ENCODE peak calls at places on chromosome 3, in eight cellular contexts. One of them, this sample, is unnamed.

GRCh38 chr3:59809750-59810444 is 760.1 kb upstream of the CFAP20DC start:
- DNase-seq in BE2C: peak; percentile 20
- DNase-seq in MCF 10A: peak; percentile 33
- DNase-seq in astrocyte of the spinal cord: peak; percentile 54
- DNase-seq in foreskin fibroblast: peak; percentile 61
- DNase-seq in RWPE1: peak; percentile 20
- DNase-seq in HFF-Myc: peak; percentile 37
- DNase-seq in fibroblast of the aortic adventitia: peak; percentile 61
- DNase-seq in this sample: no peak

GRCh38 chr3:29605845-29606244 is 325.0 kb downstream of the RBMS3 start:
- DNase-seq in BE2C: no peak
- DNase-seq in foreskin fibroblast: peak; percentile 52
- DNase-seq in astrocyte of the spinal cord: peak; percentile 49
- DNase-seq in MCF 10A: peak; percentile 34
- DNase-seq in RWPE1: no peak
- DNase-seq in HFF-Myc: no peak
- DNase-seq in fibroblast of the aortic adventitia: peak; percentile 83
- DNase-seq in this sample: peak; percentile 37

GRCh38 chr3:40550168-40550567 is 25.4 kb downstream of the ZNF621 start:
- DNase-seq in MCF 10A: peak; percentile 13
- DNase-seq in fibroblast of the aortic adventitia: peak; percentile 31
- DNase-seq in foreskin fibroblast: peak; percentile 40
- DNase-seq in astrocyte of the spinal cord: no peak
- DNase-seq in BE2C: no peak
- DNase-seq in HFF-Myc: no peak
- DNase-seq in RWPE1: no peak
- DNase-seq in this sample: no peak

GRCh38 chr3:156010829-156011228 is 109.5 kb upstream of the KCNAB1 start:
- DNase-seq in fibroblast of the aortic adventitia: no peak
- DNase-seq in HFF-Myc: no peak
- DNase-seq in RWPE1: peak; percentile 20
- DNase-seq in foreskin fibroblast: peak; percentile 17
- DNase-seq in MCF 10A: peak; percentile 53
- DNase-seq in BE2C: peak; percentile 16
- DNase-seq in astrocyte of the spinal cord: no peak
- DNase-seq in this sample: no peak

GRCh38 chr3:66113542-66113941 is 74.8 kb upstream of the MAGI1 start:
- DNase-seq in astrocyte of the spinal cord: no peak
- DNase-seq in MCF 10A: no peak
- DNase-seq in fibroblast of the aortic adventitia: no peak
- DNase-seq in BE2C: no peak
- DNase-seq in RWPE1: no peak
- DNase-seq in foreskin fibroblast: no peak
- DNase-seq in HFF-Myc: no peak
- DNase-seq in this sample: peak; percentile 27

GRCh38 chr3:71972031-71972430 is 187.1 kb upstream of the PROK2 start:
- DNase-seq in MCF 10A: peak; percentile 89
- DNase-seq in HFF-Myc: no peak
- DNase-seq in foreskin fibroblast: peak; percentile 81
- DNase-seq in RWPE1: peak; percentile 17
- DNase-seq in BE2C: peak; percentile 60
- DNase-seq in astrocyte of the spinal cord: no peak
- DNase-seq in fibroblast of the aortic adventitia: peak; percentile 32
- DNase-seq in this sample: peak; percentile 70

GRCh38 chr3:175940881-175941280 is 1081.7 kb downstream of the NAALADL2 start:
- DNase-seq in astrocyte of the spinal cord: no peak
- DNase-seq in RWPE1: no peak
- DNase-seq in HFF-Myc: no peak
- DNase-seq in MCF 10A: no peak
- DNase-seq in fibroblast of the aortic adventitia: no peak
- DNase-seq in foreskin fibroblast: no peak
- DNase-seq in BE2C: peak; percentile 58
- DNase-seq in this sample: no peak

GRCh38 chr3:110027446-110027845 is 690.1 kb upstream of the DPPA4 start:
- DNase-seq in fibroblast of the aortic adventitia: peak; percentile 42
- DNase-seq in MCF 10A: peak; percentile 69
- DNase-seq in HFF-Myc: no peak
- DNase-seq in astrocyte of the spinal cord: peak; percentile 82
- DNase-seq in RWPE1: peak; percentile 18
- DNase-seq in foreskin fibroblast: peak; percentile 69
- DNase-seq in BE2C: no peak
- DNase-seq in this sample: peak; percentile 74

GRCh38 chr3:36447063-36447462 is 66.8 kb downstream of the STAC start:
- DNase-seq in BE2C: no peak
- DNase-seq in HFF-Myc: no peak
- DNase-seq in RWPE1: no peak
- DNase-seq in foreskin fibroblast: peak; percentile 28
- DNase-seq in MCF 10A: peak; percentile 2
- DNase-seq in fibroblast of the aortic adventitia: no peak
- DNase-seq in astrocyte of the spinal cord: no peak
- DNase-seq in this sample: no peak

GRCh38 chr3:108131105-108131794 is 40.4 kb upstream of the CD47 start:
- DNase-seq in foreskin fibroblast: peak; percentile 90
- DNase-seq in fibroblast of the aortic adventitia: peak; percentile 87
- DNase-seq in RWPE1: peak; percentile 79
- DNase-seq in MCF 10A: peak; percentile 74
- DNase-seq in HFF-Myc: peak; percentile 67
- DNase-seq in astrocyte of the spinal cord: peak; percentile 88
- DNase-seq in BE2C: no peak
- DNase-seq in this sample: peak; percentile 92

DNA sequence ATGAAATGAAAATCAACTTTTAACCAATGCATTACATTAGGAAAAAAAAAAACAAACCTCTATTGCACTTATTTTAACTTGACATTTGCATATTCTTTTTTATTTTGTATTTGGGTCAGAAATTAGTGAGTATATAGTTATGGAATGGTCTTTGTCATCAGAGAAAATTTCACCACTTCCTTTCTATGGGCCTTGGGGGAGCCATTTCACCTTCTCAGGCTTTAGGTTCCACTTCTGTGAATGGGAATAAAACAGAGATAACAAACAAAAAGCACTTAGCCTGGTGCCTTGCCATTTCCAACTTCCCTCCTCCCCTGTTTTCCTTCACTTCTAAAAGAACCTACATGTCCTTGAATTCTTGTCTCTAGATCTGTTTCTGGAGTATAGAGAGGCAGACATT is 168.0 kb upstream of the STT3B start:
- DNase-seq in MCF 10A: no peak
- DNase-seq in astrocyte of the spinal cord: peak; percentile 63
- DNase-seq in fibroblast of the aortic adventitia: peak; percentile 69
- DNase-seq in BE2C: no peak
- DNase-seq in HFF-Myc: no peak
- DNase-seq in foreskin fibroblast: peak; percentile 73
- DNase-seq in RWPE1: no peak
- DNase-seq in this sample: peak; percentile 60
- TF ChIP-seq CTCF in MCF 10A: no peak
- TF ChIP-seq CTCF in astrocyte of the spinal cord: peak; percentile 22
- TF ChIP-seq CTCF in fibroblast of the aortic adventitia: peak; percentile 7
- TF ChIP-seq CTCF in BE2C: no peak
- TF ChIP-seq CTCF in HFF-Myc: no peak
- TF ChIP-seq CTCF in foreskin fibroblast: peak; percentile 17
- TF ChIP-seq CTCF in RWPE1: no peak
- TF ChIP-seq CTCF in this sample: peak; percentile 61

GRCh38 chr3:170488802-170489201 is 70.1 kb downstream of the CLDN11 start:
- DNase-seq in MCF 10A: peak; percentile 94
- DNase-seq in foreskin fibroblast: peak; percentile 86
- DNase-seq in fibroblast of the aortic adventitia: peak; percentile 92
- DNase-seq in HFF-Myc: no peak
- DNase-seq in RWPE1: peak; percentile 70
- DNase-seq in BE2C: no peak
- DNase-seq in astrocyte of the spinal cord: peak; percentile 62
- DNase-seq in this sample: peak; percentile 56
- TF ChIP-seq CTCF in MCF 10A: no peak
- TF ChIP-seq CTCF in foreskin fibroblast: no peak
- TF ChIP-seq CTCF in fibroblast of the aortic adventitia: peak; percentile 32
- TF ChIP-seq CTCF in HFF-Myc: no peak
- TF ChIP-seq CTCF in RWPE1: no peak
- TF ChIP-seq CTCF in BE2C: no peak
- TF ChIP-seq CTCF in astrocyte of the spinal cord: peak; percentile 6
- TF ChIP-seq CTCF in this sample: peak; percentile 13

GRCh38 chr3:52339612-52340011 is 23.5 kb downstream of the DNAH1 start:
- DNase-seq in MCF 10A: peak; percentile 83
- DNase-seq in astrocyte of the spinal cord: peak; percentile 88
- DNase-seq in fibroblast of the aortic adventitia: peak; percentile 92
- DNase-seq in HFF-Myc: peak; percentile 65
- DNase-seq in foreskin fibroblast: peak; percentile 86
- DNase-seq in RWPE1: peak; percentile 31
- DNase-seq in BE2C: peak; percentile 41
- DNase-seq in this sample: peak; percentile 83
- TF ChIP-seq CTCF in MCF 10A: peak; percentile 62
- TF ChIP-seq CTCF in astrocyte of the spinal cord: peak; percentile 58
- TF ChIP-seq CTCF in fibroblast of the aortic adventitia: peak; percentile 66
- TF ChIP-seq CTCF in HFF-Myc: peak; percentile 55
- TF ChIP-seq CTCF in foreskin fibroblast: peak; percentile 41
- TF ChIP-seq CTCF in RWPE1: peak; percentile 78
- TF ChIP-seq CTCF in BE2C: peak; percentile 60
- TF ChIP-seq CTCF in this sample: peak; percentile 87

DNA sequence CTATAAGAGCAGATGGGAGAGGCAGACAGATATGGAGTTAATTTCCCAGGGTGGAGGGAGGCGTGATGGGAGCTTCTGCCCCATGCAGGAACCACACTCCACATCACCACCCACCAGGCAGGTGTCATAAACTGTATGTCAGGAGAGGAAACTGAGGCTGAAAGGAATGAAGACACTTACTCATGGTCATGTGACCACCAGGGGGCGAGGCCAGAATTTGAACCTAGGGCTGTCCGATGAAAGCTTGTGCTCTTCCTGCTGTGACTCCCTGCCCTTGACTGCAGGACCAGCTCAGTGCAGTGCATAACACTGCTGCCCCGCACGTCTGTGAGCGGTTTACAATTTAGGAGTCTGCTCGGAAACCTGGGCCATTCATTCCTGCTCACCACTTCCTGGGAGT is 28.8 kb downstream of the NUP210 start:
- DNase-seq in fibroblast of the aortic adventitia: no peak
- DNase-seq in MCF 10A: no peak
- DNase-seq in RWPE1: no peak
- DNase-seq in astrocyte of the spinal cord: no peak
- DNase-seq in BE2C: no peak
- DNase-seq in foreskin fibroblast: no peak
- DNase-seq in HFF-Myc: no peak
- DNase-seq in this sample: no peak
- TF ChIP-seq CTCF in fibroblast of the aortic adventitia: no peak
- TF ChIP-seq CTCF in MCF 10A: no peak
- TF ChIP-seq CTCF in RWPE1: no peak
- TF ChIP-seq CTCF in astrocyte of the spinal cord: peak; percentile 2
- TF ChIP-seq CTCF in BE2C: no peak
- TF ChIP-seq CTCF in foreskin fibroblast: no peak
- TF ChIP-seq CTCF in HFF-Myc: peak; percentile 18
- TF ChIP-seq CTCF in this sample: peak; percentile 62

This sample was measured in HFFc6.